ENCODE peak calls at places on chromosomes 13 and 19, in six cellular contexts. E, T, A, J, R and C are unnamed samples.

GRCh38 chr19:6092329-6093286 is 17.7 kb downstream of the RFX2 start:
- DNase-seq in E (no peak), A (peak), R (peak), J (peak), T (peak), C (peak)

GRCh38 chr19:12623361-12624031 is 12.8 kb downstream of the ZNF791 start:
- DNase-seq in R (no peak), J (no peak), E (no peak), A (no peak), T (no peak), C (no peak)

GRCh38 chr13:37741536-37741935 is 128.0 kb downstream of the TRPC4 start:
- DNase-seq in R (no peak), E (no peak), T (no peak), A (no peak), J (no peak), C (no peak)

GRCh38 chr13:22081430-22081829 is 410.6 kb downstream of the FGF9 start:
- DNase-seq in T (no peak), J (no peak), E (no peak), A (no peak), R (no peak), C (no peak)

GRCh38 chr19:8531470-8531869 is 17.5 kb upstream of the ZNF414 start:
- DNase-seq in J (no peak), E (no peak), A (no peak), R (no peak), T (no peak), C (no peak)

GRCh38 chr19:7993560-7993959 is 11.9 kb downstream of the ELAVL1 start:
- DNase-seq in R (no peak), T (no peak), J (no peak), E (no peak), A (no peak), C (no peak)

GRCh38 chr13:41284512-41285288 is 21.3 kb upstream of the MTRF1 start:
- DNase-seq in T (no peak), A (no peak), R (peak), J (peak), E (no peak), C (no peak)

GRCh38 chr19:43408043-43408442 is 6.6 kb upstream of the TEX101 start:
- DNase-seq in R (no peak), J (no peak), T (no peak), A (no peak), E (no peak), C (no peak)

GRCh38 chr19:33801411-33801810 is 4.7 kb downstream of the KCTD15 start:
- DNase-seq in A (no peak), J (no peak), R (no peak), E (no peak), T (no peak), C (no peak)

GRCh38 chr13:20353973-20354372 is 121.9 kb upstream of the GJB6 start:
- DNase-seq in A (no peak), R (peak), T (no peak), E (no peak), J (peak), C (no peak)

GRCh38 chr19:16376649-16377048 is 52.0 kb downstream of the KLF2 start:
- DNase-seq in E (peak), R (no peak), T (no peak), J (no peak), A (peak), C (no peak)

GRCh38 chr19:2602391-2603181 is 99.9 kb downstream of the GNG7 start:
- DNase-seq in T (peak), J (peak), R (peak), A (no peak), E (no peak), C (peak)

GRCh38 chr13:39685652-39686051 is 30.2 kb downstream of the COG6 start:
- DNase-seq in R (no peak), A (no peak), J (no peak), T (no peak), E (no peak), C (no peak)

GRCh38 chr13:102591988-102592781 is 4.6 kb upstream of the TPP2 start:
- DNase-seq in T (peak), A (peak), E (peak), R (peak), J (peak), C (peak)

GRCh38 chr13:110628477-110628793 is 13.1 kb downstream of the NAXD start:
- DNase-seq in R (peak), T (no peak), A (no peak), E (no peak), J (no peak), C (no peak)

GRCh38 chr13:94249512-94249911 is 230.0 kb downstream of the DCT start:
- DNase-seq in E (no peak), J (peak), T (no peak), R (peak), A (peak), C (no peak)

GRCh38 chr13:43948059-43948458 is 68.4 kb downstream of the LACC1 start:
- DNase-seq in T (no peak), E (no peak), R (no peak), A (no peak), J (no peak), C (no peak)

GRCh38 chr19:38024991-38025716 is 118.1 kb downstream of the SIPA1L3 start:
- DNase-seq in J (no peak), T (no peak), R (no peak), E (no peak), A (no peak), C (no peak)

GRCh38 chr19:33194884-33195710 is 967 bp downstream of the LRP3 start:
- DNase-seq in E (no peak), T (peak), A (peak), J (peak), R (peak), C (no peak)

GRCh38 chr19:772730-773436 is 22.0 kb downstream of the MISP start:
- DNase-seq in R (no peak), E (no peak), T (no peak), J (no peak), A (no peak), C (no peak)

GRCh38 chr19:5678071-5678682 is 2.1 kb downstream of the MICOS13 start:
- DNase-seq in E (no peak), J (no peak), T (no peak), A (no peak), R (no peak), C (no peak)

GRCh38 chr13:41356788-41357187 is 45.7 kb downstream of the NAA16 start:
- DNase-seq in E (peak), T (no peak), A (no peak), R (no peak), J (no peak), C (no peak)

GRCh38 chr13:77980592-77980991 is 62.0 kb upstream of the EDNRB start:
- DNase-seq in J (peak), A (no peak), T (no peak), E (no peak), R (peak), C (no peak)

GRCh38 chr13:20825476-20825875 is 51.7 kb upstream of the EEF1AKMT1 start:
- DNase-seq in A (no peak), J (peak), R (peak), T (no peak), E (no peak), C (no peak)

GRCh38 chr13:87887459-87888123 is 216.4 kb downstream of the SLITRK5 start:
- DNase-seq in A (no peak), R (no peak), E (no peak), T (no peak), J (no peak), C (no peak)

GRCh38 chr19:7255119-7255518 is 39.1 kb downstream of the INSR start:
- DNase-seq in R (no peak), J (no peak), A (no peak), E (no peak), T (no peak), C (no peak)

GRCh38 chr13:52162279-52163101 is 3.1 kb upstream of the NEK3 start:
- DNase-seq in A (no peak), T (no peak), R (peak), E (no peak), J (peak), C (no peak)

GRCh38 chr19:46951236-46951986 is 68.2 kb upstream of the NPAS1 start:
- DNase-seq in R (no peak), T (no peak), A (no peak), J (peak), E (no peak), C (peak)

GRCh38 chr13:48783181-48783630 is 129.5 kb downstream of the CYSLTR2 start:
- DNase-seq in J (peak), E (no peak), A (no peak), T (peak), R (peak), C (peak)

GRCh38 chr19:48561412-48561811 is 9.4 kb downstream of the SULT2B1 start:
- DNase-seq in R (no peak), T (no peak), J (no peak), E (no peak), A (no peak), C (no peak)

GRCh38 chr19:27671876-27672275 is 1541.1 kb downstream of the UQCRFS1 start:
- DNase-seq in A (no peak), E (no peak), R (no peak), T (no peak), J (no peak), C (no peak)

GRCh38 chr13:112069063-112069726 is 2.2 kb downstream of the SOX1 start:
- DNase-seq in A (no peak), J (no peak), E (no peak), T (no peak), R (no peak), C (no peak)

GRCh38 chr19:2661615-2662014 is 40.9 kb downstream of the GNG7 start:
- DNase-seq in A (no peak), E (no peak), J (no peak), T (no peak), R (no peak), C (no peak)

GRCh38 chr13:76331948-76332712 is 554.1 kb downstream of the KCTD12 start:
- DNase-seq in T (no peak), R (peak), E (no peak), J (peak), A (no peak), C (no peak)

GRCh38 chr13:105220063-105220462 is 1315.4 kb downstream of the EFNB2 start:
- DNase-seq in J (peak), T (no peak), R (peak), A (no peak), E (no peak), C (no peak)

GRCh38 chr13:109162248-109163051 is 533.0 kb downstream of the MYO16 start:
- DNase-seq in E (no peak), R (no peak), T (no peak), J (no peak), A (no peak), C (no peak)